ENCODE peak calls at places on chromosomes 13 and 19, in eight cellular contexts. One of them, this sample, is unnamed.

GRCh38 chr13:21557995-21558394 is 46.0 kb downstream of the MICU2 start:
- DNase-seq in AG04450: no peak
- DNase-seq in astrocyte of the spinal cord: no peak
- DNase-seq in BE2C: peak
- DNase-seq in GM12865: peak
- DNase-seq in thoracic aorta: no peak
- DNase-seq in CD8-positive, alpha-beta T cell: no peak
- DNase-seq in fibroblast of lung: peak
- DNase-seq in this sample: no peak

GRCh38 chr19:19458110-19458816 is 52.8 kb downstream of the GATAD2A start:
- DNase-seq in AG04450: no peak
- DNase-seq in astrocyte of the spinal cord: no peak
- DNase-seq in BE2C: no peak
- DNase-seq in GM12865: no peak
- DNase-seq in thoracic aorta: no peak
- DNase-seq in CD8-positive, alpha-beta T cell: no peak
- DNase-seq in fibroblast of lung: no peak
- DNase-seq in this sample: no peak

GRCh38 chr19:46721269-46722003 is 4.5 kb upstream of the PRKD2 start:
- DNase-seq in AG04450: no peak
- DNase-seq in astrocyte of the spinal cord: no peak
- DNase-seq in BE2C: no peak
- DNase-seq in GM12865: no peak
- DNase-seq in thoracic aorta: no peak
- DNase-seq in CD8-positive, alpha-beta T cell: no peak
- DNase-seq in fibroblast of lung: no peak
- DNase-seq in this sample: no peak

GRCh38 chr19:38559428-38560401 is 58.0 kb downstream of the MAP4K1 start:
- DNase-seq in AG04450: no peak
- DNase-seq in astrocyte of the spinal cord: no peak
- DNase-seq in BE2C: no peak
- DNase-seq in GM12865: peak
- DNase-seq in thoracic aorta: no peak
- DNase-seq in CD8-positive, alpha-beta T cell: peak
- DNase-seq in fibroblast of lung: peak
- DNase-seq in this sample: no peak

GRCh38 chr13:100214886-100215285 is 126.0 kb downstream of the PCCA start:
- DNase-seq in AG04450: peak
- DNase-seq in astrocyte of the spinal cord: peak
- DNase-seq in BE2C: no peak
- DNase-seq in GM12865: no peak
- DNase-seq in thoracic aorta: no peak
- DNase-seq in CD8-positive, alpha-beta T cell: no peak
- DNase-seq in fibroblast of lung: peak
- DNase-seq in this sample: peak

GRCh38 chr19:33416307-33417215 is 43.1 kb downstream of the CEBPG start:
- DNase-seq in AG04450: no peak
- DNase-seq in astrocyte of the spinal cord: peak
- DNase-seq in BE2C: peak
- DNase-seq in GM12865: peak
- DNase-seq in thoracic aorta: no peak
- DNase-seq in CD8-positive, alpha-beta T cell: peak
- DNase-seq in fibroblast of lung: peak
- DNase-seq in this sample: no peak

GRCh38 chr13:111657013-111657412 is 336.6 kb downstream of the TEX29 start:
- DNase-seq in AG04450: no peak
- DNase-seq in astrocyte of the spinal cord: no peak
- DNase-seq in BE2C: no peak
- DNase-seq in GM12865: no peak
- DNase-seq in thoracic aorta: no peak
- DNase-seq in CD8-positive, alpha-beta T cell: no peak
- DNase-seq in fibroblast of lung: no peak
- DNase-seq in this sample: no peak

GRCh38 chr13:86052141-86052540 is 252.9 kb upstream of the SLITRK6 start:
- DNase-seq in AG04450: no peak
- DNase-seq in astrocyte of the spinal cord: no peak
- DNase-seq in BE2C: no peak
- DNase-seq in GM12865: no peak
- DNase-seq in thoracic aorta: no peak
- DNase-seq in CD8-positive, alpha-beta T cell: no peak
- DNase-seq in fibroblast of lung: no peak
- DNase-seq in this sample: no peak

GRCh38 chr19:19459707-19460251 is 54.3 kb downstream of the GATAD2A start:
- DNase-seq in AG04450: no peak
- DNase-seq in astrocyte of the spinal cord: peak
- DNase-seq in BE2C: peak
- DNase-seq in GM12865: peak
- DNase-seq in thoracic aorta: no peak
- DNase-seq in CD8-positive, alpha-beta T cell: peak
- DNase-seq in fibroblast of lung: peak
- DNase-seq in this sample: no peak

GRCh38 chr13:80712026-80712425 is 371.1 kb upstream of the SPRY2 start:
- DNase-seq in AG04450: no peak
- DNase-seq in astrocyte of the spinal cord: no peak
- DNase-seq in BE2C: no peak
- DNase-seq in GM12865: no peak
- DNase-seq in thoracic aorta: no peak
- DNase-seq in CD8-positive, alpha-beta T cell: no peak
- DNase-seq in fibroblast of lung: no peak
- DNase-seq in this sample: no peak

GRCh38 chr13:71499235-71499634 is 367.8 kb downstream of the DACH1 start:
- DNase-seq in AG04450: no peak
- DNase-seq in astrocyte of the spinal cord: no peak
- DNase-seq in BE2C: no peak
- DNase-seq in GM12865: no peak
- DNase-seq in thoracic aorta: no peak
- DNase-seq in CD8-positive, alpha-beta T cell: no peak
- DNase-seq in fibroblast of lung: no peak
- DNase-seq in this sample: no peak

GRCh38 chr13:110132178-110132975 is 174.6 kb downstream of the COL4A1 start:
- DNase-seq in AG04450: no peak
- DNase-seq in astrocyte of the spinal cord: no peak
- DNase-seq in BE2C: no peak
- DNase-seq in GM12865: no peak
- DNase-seq in thoracic aorta: no peak
- DNase-seq in CD8-positive, alpha-beta T cell: no peak
- DNase-seq in fibroblast of lung: peak
- DNase-seq in this sample: no peak

GRCh38 chr19:34475026-34475974 is 6.3 kb upstream of the WTIP start:
- DNase-seq in AG04450: peak
- DNase-seq in astrocyte of the spinal cord: peak
- DNase-seq in BE2C: no peak
- DNase-seq in GM12865: no peak
- DNase-seq in thoracic aorta: no peak
- DNase-seq in CD8-positive, alpha-beta T cell: no peak
- DNase-seq in fibroblast of lung: peak
- DNase-seq in this sample: peak

GRCh38 chr19:29497686-29498436 is 27.9 kb upstream of the VSTM2B start:
- DNase-seq in AG04450: no peak
- DNase-seq in astrocyte of the spinal cord: no peak
- DNase-seq in BE2C: no peak
- DNase-seq in GM12865: no peak
- DNase-seq in thoracic aorta: no peak
- DNase-seq in CD8-positive, alpha-beta T cell: no peak
- DNase-seq in fibroblast of lung: no peak
- DNase-seq in this sample: no peak

GRCh38 chr19:16325161-16325527 is 518 bp downstream of the KLF2 start:
- DNase-seq in AG04450: no peak
- DNase-seq in astrocyte of the spinal cord: no peak
- DNase-seq in BE2C: peak
- DNase-seq in GM12865: peak
- DNase-seq in thoracic aorta: no peak
- DNase-seq in CD8-positive, alpha-beta T cell: peak
- DNase-seq in fibroblast of lung: no peak
- DNase-seq in this sample: no peak
- TF ChIP-seq CTCF in AG04450: no peak
- TF ChIP-seq CTCF in astrocyte of the spinal cord: no peak
- TF ChIP-seq CTCF in BE2C: no peak
- TF ChIP-seq CTCF in GM12865: peak
- TF ChIP-seq CTCF in thoracic aorta: no peak
- TF ChIP-seq CTCF in CD8-positive, alpha-beta T cell: no peak
- TF ChIP-seq CTCF in fibroblast of lung: no peak
- TF ChIP-seq CTCF in this sample: peak

DNA sequence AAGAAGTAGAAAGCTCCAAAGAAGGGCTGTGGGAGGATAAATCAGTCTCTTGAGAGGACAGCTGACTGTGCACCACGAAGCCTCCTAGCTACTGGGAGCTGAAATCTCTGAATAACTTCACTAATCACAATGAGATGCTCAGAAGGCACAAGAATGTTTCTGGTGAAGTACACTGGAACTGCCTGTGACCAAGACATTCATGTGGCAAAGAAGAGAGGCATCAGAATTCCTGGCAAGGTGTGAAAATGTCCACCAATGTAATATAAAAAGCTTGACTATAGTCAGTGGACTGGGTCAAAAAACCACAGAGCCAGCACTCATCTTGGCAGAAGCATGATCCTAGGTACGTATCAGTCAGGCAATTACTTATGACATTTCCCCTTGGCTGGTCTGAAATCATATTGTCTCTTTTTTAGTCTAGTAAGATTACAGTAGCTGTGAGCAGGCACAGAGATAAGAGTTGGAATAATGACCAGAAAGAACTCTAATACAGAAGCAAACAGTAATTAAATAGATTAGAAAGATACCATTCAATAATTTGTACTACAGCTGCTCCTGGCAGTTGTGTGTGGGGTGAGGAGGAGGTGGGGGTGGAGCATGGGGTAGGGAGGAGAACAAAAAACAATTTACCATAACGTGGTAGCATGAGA is 434.7 kb downstream of the DIAPH3 start:
- DNase-seq in AG04450: no peak
- DNase-seq in astrocyte of the spinal cord: no peak
- DNase-seq in BE2C: peak
- DNase-seq in GM12865: no peak
- DNase-seq in thoracic aorta: no peak
- DNase-seq in CD8-positive, alpha-beta T cell: no peak
- DNase-seq in fibroblast of lung: no peak
- DNase-seq in this sample: no peak
- H3K4me3 ChIP-seq in AG04450: no peak
- H3K4me3 ChIP-seq in astrocyte of the spinal cord: no peak
- H3K4me3 ChIP-seq in BE2C: no peak
- H3K4me3 ChIP-seq in GM12865: no peak
- H3K4me3 ChIP-seq in thoracic aorta: no peak
- H3K4me3 ChIP-seq in CD8-positive, alpha-beta T cell: no peak
- H3K4me3 ChIP-seq in fibroblast of lung: no peak
- H3K4me3 ChIP-seq in this sample: no peak

GRCh38 chr13:46374710-46375109 is 12.3 kb downstream of the RUBCNL start:
- DNase-seq in AG04450: no peak
- DNase-seq in astrocyte of the spinal cord: no peak
- DNase-seq in BE2C: no peak
- DNase-seq in GM12865: no peak
- DNase-seq in thoracic aorta: no peak
- DNase-seq in CD8-positive, alpha-beta T cell: no peak
- DNase-seq in fibroblast of lung: no peak
- DNase-seq in this sample: no peak
- TF ChIP-seq CTCF in AG04450: no peak
- TF ChIP-seq CTCF in astrocyte of the spinal cord: no peak
- TF ChIP-seq CTCF in BE2C: no peak
- TF ChIP-seq CTCF in GM12865: no peak
- TF ChIP-seq CTCF in thoracic aorta: no peak
- TF ChIP-seq CTCF in CD8-positive, alpha-beta T cell: no peak
- TF ChIP-seq CTCF in fibroblast of lung: no peak
- TF ChIP-seq CTCF in this sample: no peak

DNA sequence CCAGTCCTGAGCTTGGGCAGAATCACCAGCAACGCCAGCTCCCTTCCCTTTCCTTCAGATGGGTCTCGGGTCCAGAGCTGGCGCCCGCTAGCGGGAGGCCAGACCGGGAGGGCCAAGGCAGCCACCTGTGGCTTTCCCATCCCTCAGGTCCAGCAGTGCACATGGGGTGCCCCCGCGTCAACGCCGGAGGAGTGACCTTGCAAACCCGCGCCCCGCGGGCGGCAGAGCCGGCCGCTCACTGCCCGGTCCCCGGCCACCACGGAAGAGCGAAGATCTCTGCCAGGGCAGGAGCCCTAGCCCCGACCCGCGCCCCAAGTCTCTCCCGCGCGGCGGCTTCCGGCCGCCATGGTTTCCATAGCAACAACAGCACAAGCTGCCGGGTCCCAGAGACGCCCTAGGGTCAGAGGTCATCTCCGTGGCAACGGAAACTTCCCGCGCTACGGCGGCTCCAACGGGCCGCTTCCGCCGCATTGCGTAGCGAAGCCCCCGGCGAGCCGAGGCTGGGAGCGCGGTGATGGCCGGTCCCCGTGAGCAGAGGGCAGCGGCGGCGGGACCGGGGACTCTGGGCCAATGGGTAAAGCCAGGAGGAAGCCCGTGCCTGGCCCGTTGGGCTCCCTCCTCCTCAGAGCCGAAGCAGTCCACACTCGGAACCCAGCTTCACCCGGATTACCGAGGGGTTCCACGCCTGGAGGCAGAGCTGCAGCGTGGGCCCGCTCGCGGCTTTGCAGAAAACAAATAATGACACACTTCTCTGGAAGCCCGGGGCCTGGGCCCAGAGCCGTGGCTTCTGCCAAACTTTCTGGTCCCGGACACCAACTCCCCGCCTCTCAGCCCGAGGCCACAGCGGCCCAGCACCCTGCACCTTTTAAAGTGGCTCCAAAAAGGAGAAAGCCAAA is 7.4 kb downstream of the FGF14 start:
- DNase-seq in AG04450: peak
- DNase-seq in astrocyte of the spinal cord: peak
- DNase-seq in BE2C: peak
- DNase-seq in GM12865: peak
- DNase-seq in thoracic aorta: peak
- DNase-seq in CD8-positive, alpha-beta T cell: peak
- DNase-seq in fibroblast of lung: peak
- DNase-seq in this sample: no peak
- H3K4me3 ChIP-seq in AG04450: peak
- H3K4me3 ChIP-seq in astrocyte of the spinal cord: peak
- H3K4me3 ChIP-seq in BE2C: peak
- H3K4me3 ChIP-seq in GM12865: peak
- H3K4me3 ChIP-seq in thoracic aorta: peak
- H3K4me3 ChIP-seq in CD8-positive, alpha-beta T cell: peak
- H3K4me3 ChIP-seq in fibroblast of lung: peak
- H3K4me3 ChIP-seq in this sample: peak

This sample was measured in AG04449.